ENCODE peak calls at places on chromosomes 2 and 18, in ten cellular contexts. F is IMR-90; R is naive thymus-derived CD4-positive, alpha-beta T cell; Y is mucosa of descending colon; V is thoracic aorta; M is uterus; K is breast epithelium; C is foreskin keratinocyte; W is psoas muscle; A is SJSA1. J is an unnamed sample.

GRCh38 chr2:183242937-183243336 is 118.7 kb downstream of the NUP35 start:
- DNase-seq in F (peak; percentile 58), Y (no peak), M (no peak), R (no peak), V (no peak), K (no peak), W (no peak), A (no peak), C (peak; percentile 51), J (no peak)

GRCh38 chr2:162838141-162838500 is 446 bp downstream of the KCNH7 start:
- DNase-seq in F (no peak), A (no peak), V (no peak), Y (no peak), C (no peak), K (peak; percentile 46), M (no peak), R (no peak), W (no peak), J (no peak)

GRCh38 chr2:240144649-240145261 is 4.3 kb upstream of the OTOS start:
- DNase-seq in M (no peak), Y (peak; percentile 36), R (no peak), V (no peak), A (no peak), F (no peak), W (peak; percentile 48), C (no peak), K (no peak), J (no peak)

GRCh38 chr2:197042613-197043248 is 116.2 kb upstream of the PGAP1 start:
- DNase-seq in A (no peak), K (no peak), M (no peak), W (no peak), F (peak; percentile 11), V (no peak), Y (no peak), R (no peak), C (no peak), J (no peak)

GRCh38 chr2:71578665-71579371 is 125.5 kb downstream of the DYSF start:
- DNase-seq in F (peak; percentile 7), A (no peak), K (no peak), V (peak; percentile 62), M (no peak), Y (peak; percentile 61), R (no peak), W (peak; percentile 71), C (no peak), J (no peak)

GRCh38 chr2:157361526-157361925 is 35.9 kb upstream of the ERMN start:
- DNase-seq in M (no peak), C (no peak), W (no peak), A (no peak), V (no peak), F (no peak), K (no peak), R (no peak), Y (no peak), J (no peak)

GRCh38 chr2:69059731-69060290 is 46.8 kb downstream of the ANTXR1 start:
- DNase-seq in C (no peak), F (peak; percentile 10), R (no peak), A (no peak), M (no peak), V (no peak), Y (no peak), W (no peak), K (no peak), J (no peak)

GRCh38 chr2:20157606-20157970 is 67.3 kb downstream of the SDC1 start:
- DNase-seq in A (no peak), K (no peak), F (peak; percentile 54), Y (no peak), W (no peak), C (no peak), V (no peak), M (no peak), R (no peak), J (no peak)

GRCh38 chr18:79059456-79059855 is 9.7 kb upstream of the ATP9B start:
- DNase-seq in M (no peak), W (no peak), K (no peak), Y (no peak), C (no peak), F (no peak), A (no peak), V (no peak), R (no peak), J (no peak)

GRCh38 chr18:79062806-79063205 is 6.4 kb upstream of the ATP9B start:
- DNase-seq in M (no peak), W (no peak), R (no peak), K (peak; percentile 85), V (no peak), C (peak; percentile 77), Y (no peak), A (no peak), F (no peak), J (no peak)

GRCh38 chr18:79058007-79058406 is 11.2 kb upstream of the ATP9B start:
- DNase-seq in Y (no peak), C (no peak), W (no peak), R (no peak), A (no peak), M (no peak), V (no peak), K (no peak), F (no peak), J (no peak)

DNA sequence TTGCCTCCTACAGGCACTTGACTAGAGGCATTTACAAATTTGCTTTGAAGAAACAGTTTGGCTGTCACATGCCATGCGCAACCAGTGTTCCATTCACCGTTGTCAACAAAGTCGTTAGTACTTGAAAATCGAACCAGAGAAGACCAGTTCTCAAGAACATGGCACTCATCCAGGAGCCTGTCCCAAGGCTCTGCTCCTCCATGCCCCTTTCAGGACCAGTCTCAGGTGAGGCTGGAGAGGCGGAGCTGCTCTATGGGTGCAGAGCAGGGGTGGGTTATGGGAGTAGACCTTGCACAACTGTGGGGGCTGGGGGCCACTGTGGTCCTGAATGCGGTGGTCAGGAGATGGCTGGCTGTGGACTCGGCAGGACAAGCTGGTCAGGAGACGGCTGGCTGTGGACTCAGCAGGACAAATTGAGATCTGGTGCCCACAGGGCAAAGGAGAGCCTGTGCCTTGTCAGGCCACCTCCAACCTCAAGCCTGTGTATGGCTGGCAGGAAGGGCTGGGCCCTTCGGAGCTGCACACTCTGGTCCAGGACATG is 12.3 kb upstream of the ATP9B start:
- DNase-seq in W (no peak), R (no peak), A (no peak), F (no peak), V (no peak), C (no peak), Y (no peak), K (no peak), M (no peak), J (no peak)
- H3K4me1 ChIP-seq in W (no peaks in the 10 kb centered on the region), R (no peaks in the 10 kb centered on the region), A (no peaks in the 10 kb centered on the region), F (no peaks in the 10 kb centered on the region), V (no peaks in the 10 kb centered on the region), C (no peaks in the 10 kb centered on the region), Y (no peaks in the 10 kb centered on the region), K (no peaks in the 10 kb centered on the region), M (no peaks in the 10 kb centered on the region), J (no peaks in the 10 kb centered on the region)

GRCh38 chr2:74385396-74385795 is 5.3 kb upstream of the DCTN1 start:
- DNase-seq in A (no peak), K (no peak), V (no peak), W (no peak), C (no peak), F (no peak), R (no peak), Y (no peak), M (no peak), J (no peak)

GRCh38 chr2:74384051-74384450 is 3.9 kb upstream of the DCTN1 start:
- DNase-seq in C (no peak), K (no peak), R (no peak), A (no peak), Y (no peak), W (no peak), M (no peak), F (peak; percentile 36), V (no peak), J (no peak)

GRCh38 chr2:74379851-74380789 is at the start of gene DCTN1:
- DNase-seq in M (peak; percentile 47), V (no peak), W (peak; percentile 68), A (no peak), Y (no peak), R (no peak), K (no peak), C (no peak), F (peak; percentile 80), J (no peak)

GRCh38 chr2:74383254-74383653 is 3.1 kb upstream of the DCTN1 start:
- DNase-seq in R (no peak), M (no peak), C (no peak), F (peak; percentile 86), V (no peak), A (no peak), W (no peak), Y (no peak), K (no peak), J (no peak)

DNA sequence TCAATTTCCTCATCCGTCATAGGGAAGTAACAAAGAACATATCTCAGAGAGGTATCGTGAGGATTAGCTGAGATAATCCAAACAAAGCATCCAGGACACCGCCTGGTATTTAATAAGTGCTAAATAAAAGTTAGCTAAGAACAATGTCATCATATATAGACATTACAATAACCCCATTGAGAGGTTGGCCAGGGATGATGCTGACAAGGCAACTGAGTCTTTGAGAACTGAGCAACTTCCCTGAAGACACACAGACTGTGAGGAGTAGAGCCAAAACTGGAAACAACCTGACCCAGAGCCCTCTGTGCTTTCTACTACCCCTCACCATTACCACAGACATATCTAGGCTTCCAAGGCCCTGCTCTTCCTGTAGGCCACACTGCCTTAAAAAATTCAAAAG is 1.6 kb upstream of the DCTN1 start:
- DNase-seq in M (no peak), V (no peak), R (no peak), K (no peak), A (no peak), C (no peak), F (no peak), Y (no peak), W (no peak), J (no peak)
- H3K4me1 ChIP-seq in M (peaks cover 17% of the 10 kb centered on the region), V (peaks cover 15% of the 10 kb centered on the region), R (peaks cover 12% of the 10 kb centered on the region), K (peaks cover 24% of the 10 kb centered on the region), A (peaks cover 7% of the 10 kb centered on the region), C (peaks cover 4% of the 10 kb centered on the region), F (peaks cover 21% of the 10 kb centered on the region), Y (peaks cover 14% of the 10 kb centered on the region), W (peaks cover 44% of the 10 kb centered on the region), J (peaks cover 5% of the 10 kb centered on the region)

GRCh38 chr2:161170917-161171594 is 10.8 kb downstream of the TANK start:
- DNase-seq in R (no peak), V (no peak), C (peak; percentile 40), Y (no peak), K (no peak), M (no peak), A (no peak), W (no peak), F (no peak), J (no peak)

GRCh38 chr2:161171595-161171929 is 11.3 kb downstream of the TANK start:
- DNase-seq in K (no peak), Y (no peak), A (no peak), R (no peak), V (no peak), C (peak; percentile 4), M (no peak), F (no peak), W (no peak), J (no peak)

GRCh38 chr2:161170377-161170776 is 10.1 kb downstream of the TANK start:
- DNase-seq in F (peak; percentile 12), M (no peak), K (no peak), C (no peak), W (no peak), R (no peak), A (no peak), Y (no peak), V (no peak), J (no peak)

GRCh38 chr2:161173541-161174194 is 13.4 kb downstream of the TANK start:
- DNase-seq in A (no peak), M (no peak), F (no peak), Y (no peak), R (no peak), C (no peak), V (no peak), K (no peak), W (no peak), J (no peak)

GRCh38 chr2:161172901-161173540 is 12.8 kb downstream of the TANK start:
- DNase-seq in V (no peak), M (no peak), W (no peak), C (no peak), A (no peak), F (no peak), K (no peak), R (no peak), Y (no peak), J (no peak)
- H3K4me1 ChIP-seq in V (peaks cover 11% of the 10 kb centered on the region), M (no peaks in the 10 kb centered on the region), W (peaks cover 15% of the 10 kb centered on the region), C (peaks cover 19% of the 10 kb centered on the region), A (peaks cover 4% of the 10 kb centered on the region), F (peaks cover 2% of the 10 kb centered on the region), K (peaks cover 4% of the 10 kb centered on the region), R (no peaks in the 10 kb centered on the region), Y (no peaks in the 10 kb centered on the region), J (no peaks in the 10 kb centered on the region)

GRCh38 chr2:66050392-66050791 is 384.5 kb upstream of the MEIS1 start:
- DNase-seq in F (no peak), K (no peak), R (no peak), A (no peak), C (no peak), M (no peak), Y (no peak), W (no peak), V (no peak), J (no peak)
- H3K4me1 ChIP-seq in F (no peaks in the 10 kb centered on the region), K (no peaks in the 10 kb centered on the region), R (no peaks in the 10 kb centered on the region), A (no peaks in the 10 kb centered on the region), C (no peaks in the 10 kb centered on the region), M (no peaks in the 10 kb centered on the region), Y (no peaks in the 10 kb centered on the region), W (no peaks in the 10 kb centered on the region), V (no peaks in the 10 kb centered on the region), J (no peaks in the 10 kb centered on the region)

J was measured in iPS DF 6.9.